ENCODE peak calls at places on chromosomes 13 and 19, in nine cellular contexts. G, T, D, I, L, X, P, Z and N are unnamed samples.

GRCh38 chr13:66660013-66660804 is 569.9 kb downstream of the PCDH9 start:
- DNase-seq in G (peak; percentile 61), T (peak; percentile 70), D (no peak), I (no peak), L (no peak), X (no peak), P (no peak), Z (peak; percentile 68), N (no peak)

GRCh38 chr13:79349011-79349410 is 57.0 kb downstream of the RBM26 start:
- DNase-seq in G (no peak), T (peak; percentile 15), D (no peak), I (no peak), L (no peak), X (no peak), P (no peak), Z (no peak), N (no peak)

GRCh38 chr13:79589605-79590511 is 108.9 kb downstream of the NDFIP2 start:
- DNase-seq in G (peak; percentile 95), T (no peak), D (no peak), I (no peak), L (no peak), X (no peak), P (no peak), Z (peak; percentile 54), N (no peak)

GRCh38 chr19:39405930-39406655 is 554 bp upstream of the ZFP36 start:
- DNase-seq in G (no peak), T (no peak), D (no peak), I (peak; percentile 78), L (no peak), X (no peak), P (peak; percentile 81), Z (no peak), N (no peak)

GRCh38 chr13:78476910-78477309 is 126.4 kb downstream of the POU4F1 start:
- DNase-seq in G (no peak), T (no peak), D (no peak), I (no peak), L (no peak), X (no peak), P (no peak), Z (no peak), N (no peak)

GRCh38 chr19:56538761-56539263 is at the start of gene ZFP28:
- DNase-seq in G (no peak), T (no peak), D (peak; percentile 80), I (peak; percentile 81), L (no peak), X (peak; percentile 89), P (no peak), Z (no peak), N (no peak)

GRCh38 chr13:24671367-24672117 is 8.7 kb upstream of the ATP12A start:
- DNase-seq in G (peak; percentile 87), T (peak; percentile 64), D (peak; percentile 38), I (peak; percentile 77), L (peak; percentile 61), X (no peak), P (no peak), Z (peak; percentile 85), N (peak; percentile 65)

GRCh38 chr13:52371736-52372247 is 34.2 kb downstream of the THSD1 start:
- DNase-seq in G (peak; percentile 72), T (peak; percentile 70), D (no peak), I (no peak), L (no peak), X (no peak), P (no peak), Z (peak; percentile 71), N (no peak)

GRCh38 chr19:30310806-30311121 is 61.4 kb upstream of the ZNF536 start:
- DNase-seq in G (no peak), T (no peak), D (no peak), I (no peak), L (no peak), X (no peak), P (no peak), Z (no peak), N (no peak)

GRCh38 chr19:47765522-47766358 is 12.8 kb upstream of the SELENOW start:
- DNase-seq in G (peak; percentile 39), T (no peak), D (peak; percentile 63), I (peak; percentile 68), L (no peak), X (peak; percentile 75), P (no peak), Z (peak; percentile 55), N (no peak)

GRCh38 chr13:40981361-40981760 is 37.8 kb downstream of the ELF1 start:
- DNase-seq in G (no peak), T (no peak), D (no peak), I (no peak), L (no peak), X (no peak), P (no peak), Z (peak; percentile 47), N (no peak)
- H3K4me3 ChIP-seq in G (no peak overlapping the region), T (no peak overlapping the region), D (no peak overlapping the region), I (no peak overlapping the region), L (no peak overlapping the region), X (peak overlapping the region; percentile 58), P (peak overlapping the region; percentile 80), Z (peak overlapping the region; percentile 7), N (no peak overlapping the region)

GRCh38 chr13:98147521-98147920 is 4.6 kb downstream of the FARP1 start:
- DNase-seq in G (no peak), T (peak; percentile 13), D (peak; percentile 31), I (no peak), L (no peak), X (no peak), P (no peak), Z (no peak), N (no peak)
- TF ChIP-seq CTCF in G (no peak), T (no peak), D (peak; percentile 23), I (no peak), L (no peak), X (no peak), P (no peak), Z (peak; percentile 11), N (no peak)

GRCh38 chr13:98267080-98267912 is 90.2 kb upstream of the RNF113B start:
- DNase-seq in G (peak; percentile 48), T (peak; percentile 79), D (peak; percentile 52), I (peak; percentile 82), L (peak; percentile 51), X (no peak), P (no peak), Z (no peak), N (no peak)
- H3K4me3 ChIP-seq in G (no peak overlapping the region), T (peak overlapping the region; percentile 1), D (no peak overlapping the region), I (no peak overlapping the region), L (peak overlapping the region; percentile 35), X (peak overlapping the region; percentile 24), P (no peak overlapping the region), Z (no peak overlapping the region), N (no peak overlapping the region)

DNA sequence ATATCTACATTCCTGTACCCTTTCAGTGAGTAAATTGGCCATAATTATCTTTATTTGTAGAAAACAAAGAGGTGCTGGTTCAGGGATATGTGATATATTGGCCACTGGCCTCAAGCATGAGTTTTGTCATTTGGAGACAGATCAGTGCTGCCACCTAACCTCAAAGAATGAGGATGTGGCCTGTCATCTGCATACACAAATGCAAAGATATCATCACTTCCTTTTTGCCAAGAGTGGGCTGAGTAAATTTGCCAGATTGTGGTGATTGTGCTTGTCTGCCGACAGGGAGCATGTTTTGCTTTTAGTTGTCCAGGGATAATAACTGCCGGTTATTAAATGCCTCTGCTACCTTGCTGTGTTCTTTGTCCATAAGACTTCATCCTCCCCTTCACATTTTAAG is 44.2 kb downstream of the WASF3 start:
- DNase-seq in G (peak; percentile 32), T (no peak), D (no peak), I (no peak), L (no peak), X (no peak), P (no peak), Z (peak; percentile 35), N (no peak)
- TF ChIP-seq CTCF in G (peak; percentile 27), T (no peak), D (peak; percentile 28), I (no peak), L (no peak), X (peak; percentile 29), P (no peak), Z (no peak), N (no peak)

DNA sequence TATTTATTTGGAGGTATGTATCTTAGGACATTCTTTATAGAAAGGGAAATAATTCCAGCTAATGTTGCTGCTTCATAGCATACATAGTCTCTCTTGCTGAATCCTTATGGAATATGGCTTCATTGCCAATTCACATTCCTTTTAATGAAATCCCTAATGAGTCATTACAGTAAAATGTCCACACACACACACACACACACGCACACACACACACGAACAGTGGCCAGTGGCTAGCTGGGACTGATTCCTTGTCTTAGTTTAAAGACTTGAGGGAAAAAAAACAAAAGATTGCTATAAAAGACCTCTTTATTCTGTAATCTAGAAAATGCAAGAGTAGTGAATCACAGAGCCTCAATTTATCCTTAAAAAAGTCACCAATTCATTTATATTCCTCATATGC is 301.6 kb downstream of the SLITRK6 start:
- DNase-seq in G (peak; percentile 88), T (peak; percentile 94), D (no peak), I (no peak), L (peak; percentile 93), X (no peak), P (no peak), Z (peak; percentile 95), N (peak; percentile 97)
- H3K4me3 ChIP-seq in G (no peak overlapping the region), T (no peak overlapping the region), D (no peak overlapping the region), I (no peak overlapping the region), L (no peak overlapping the region), X (no peak overlapping the region), P (no peak overlapping the region), Z (no peak overlapping the region), N (no peak overlapping the region)

DNA sequence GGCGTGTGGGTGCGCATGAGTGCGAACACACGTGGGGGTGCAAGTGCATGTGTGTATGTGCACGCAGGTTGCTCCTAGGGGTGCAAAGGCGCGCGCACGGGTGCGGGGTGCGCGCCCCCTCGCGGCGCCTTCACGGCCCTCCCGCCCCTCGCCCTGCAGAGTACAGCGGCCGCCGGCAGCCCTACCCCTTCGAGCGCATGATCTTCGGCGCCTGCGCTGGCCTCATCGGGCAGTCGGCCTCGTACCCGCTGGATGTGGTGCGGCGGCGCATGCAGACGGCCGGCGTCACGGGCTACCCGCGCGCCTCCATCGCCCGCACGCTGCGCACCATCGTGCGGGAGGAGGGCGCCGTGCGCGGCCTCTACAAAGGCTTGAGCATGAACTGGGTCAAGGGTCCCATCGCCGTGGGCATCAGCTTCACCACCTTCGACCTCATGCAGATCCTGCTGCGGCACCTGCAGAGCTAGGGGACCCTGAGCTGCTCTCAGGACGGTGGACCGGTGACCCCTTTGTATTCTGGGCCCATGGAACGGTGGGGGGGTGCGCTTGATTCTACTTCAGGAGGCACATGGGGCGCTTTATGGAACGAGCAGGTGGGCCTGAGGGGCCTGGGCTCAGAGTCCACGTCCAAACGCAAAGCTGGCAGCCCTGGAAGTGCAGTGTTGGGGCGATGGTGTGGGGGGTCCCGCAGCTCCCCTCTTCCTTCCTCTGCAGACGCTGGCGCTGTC is 27.7 kb downstream of the TMEM161A start:
- DNase-seq in G (no peak), T (no peak), D (no peak), I (no peak), L (no peak), X (no peak), P (no peak), Z (no peak), N (no peak)
- TF ChIP-seq CTCF in G (peak; percentile 20), T (peak; percentile 18), D (no peak), I (peak; percentile 18), L (peak; percentile 38), X (peak; percentile 55), P (no peak), Z (no peak), N (peak; percentile 41)